ENCODE peak calls at places on chromosome X, in nine cellular contexts. One of them, this sample, is unnamed.

GRCh38 chrX:140733766-140734342 is 24.3 kb downstream of the LINC00632 start:
- DNase-seq in stimulated activated effector memory CD8-positive, alpha-beta T cell treated with anti-CD3 and anti-CD28 coated beads, Interleukin-12 subunit alpha, Interleukin-12 subunit beta, amount 100 ng/mL, for 72 hours: no peak
- DNase-seq in mucosa of descending colon: peak
- DNase-seq in NCI-H1417 treated with DMSO at 0.1 percent for 48 hours: no peak
- DNase-seq in AG09319: no peak
- DNase-seq in HEK293T: peak
- DNase-seq in non-pigmented ciliary epithelial cell: no peak
- DNase-seq in NCI-H345: peak
- DNase-seq in CD8-positive, alpha-beta T cell: no peak
- DNase-seq in this sample: no peak

GRCh38 chrX:70007946-70008345 is 41.8 kb downstream of the AWAT2 start:
- DNase-seq in NCI-H1417 treated with DMSO at 0.1 percent for 48 hours: no peak
- DNase-seq in stimulated activated effector memory CD8-positive, alpha-beta T cell treated with anti-CD3 and anti-CD28 coated beads, Interleukin-12 subunit alpha, Interleukin-12 subunit beta, amount 100 ng/mL, for 72 hours: no peak
- DNase-seq in AG09319: no peak
- DNase-seq in non-pigmented ciliary epithelial cell: no peak
- DNase-seq in HEK293T: no peak
- DNase-seq in CD8-positive, alpha-beta T cell: no peak
- DNase-seq in mucosa of descending colon: no peak
- DNase-seq in NCI-H345: no peak
- DNase-seq in this sample: no peak

GRCh38 chrX:3037218-3037617 is 4.1 kb upstream of the ARSF start:
- DNase-seq in CD8-positive, alpha-beta T cell: no peak
- DNase-seq in NCI-H345: no peak
- DNase-seq in mucosa of descending colon: no peak
- DNase-seq in HEK293T: no peak
- DNase-seq in non-pigmented ciliary epithelial cell: no peak
- DNase-seq in stimulated activated effector memory CD8-positive, alpha-beta T cell treated with anti-CD3 and anti-CD28 coated beads, Interleukin-12 subunit alpha, Interleukin-12 subunit beta, amount 100 ng/mL, for 72 hours: no peak
- DNase-seq in NCI-H1417 treated with DMSO at 0.1 percent for 48 hours: no peak
- DNase-seq in AG09319: no peak
- DNase-seq in this sample: no peak

GRCh38 chrX:30906726-30907125 is 17.7 kb upstream of the TAB3 start:
- DNase-seq in non-pigmented ciliary epithelial cell: peak
- DNase-seq in stimulated activated effector memory CD8-positive, alpha-beta T cell treated with anti-CD3 and anti-CD28 coated beads, Interleukin-12 subunit alpha, Interleukin-12 subunit beta, amount 100 ng/mL, for 72 hours: no peak
- DNase-seq in AG09319: no peak
- DNase-seq in NCI-H345: no peak
- DNase-seq in HEK293T: no peak
- DNase-seq in NCI-H1417 treated with DMSO at 0.1 percent for 48 hours: no peak
- DNase-seq in mucosa of descending colon: no peak
- DNase-seq in CD8-positive, alpha-beta T cell: no peak
- DNase-seq in this sample: no peak

GRCh38 chrX:68762649-68763268 is 66.1 kb upstream of the EFNB1 start:
- DNase-seq in stimulated activated effector memory CD8-positive, alpha-beta T cell treated with anti-CD3 and anti-CD28 coated beads, Interleukin-12 subunit alpha, Interleukin-12 subunit beta, amount 100 ng/mL, for 72 hours: no peak
- DNase-seq in HEK293T: no peak
- DNase-seq in NCI-H1417 treated with DMSO at 0.1 percent for 48 hours: no peak
- DNase-seq in NCI-H345: no peak
- DNase-seq in non-pigmented ciliary epithelial cell: no peak
- DNase-seq in CD8-positive, alpha-beta T cell: no peak
- DNase-seq in AG09319: no peak
- DNase-seq in mucosa of descending colon: peak
- DNase-seq in this sample: no peak

GRCh38 chrX:64150775-64151174 is 54.7 kb downstream of the AMER1 start:
- DNase-seq in HEK293T: no peak
- DNase-seq in stimulated activated effector memory CD8-positive, alpha-beta T cell treated with anti-CD3 and anti-CD28 coated beads, Interleukin-12 subunit alpha, Interleukin-12 subunit beta, amount 100 ng/mL, for 72 hours: no peak
- DNase-seq in AG09319: no peak
- DNase-seq in CD8-positive, alpha-beta T cell: no peak
- DNase-seq in NCI-H345: no peak
- DNase-seq in NCI-H1417 treated with DMSO at 0.1 percent for 48 hours: no peak
- DNase-seq in mucosa of descending colon: no peak
- DNase-seq in non-pigmented ciliary epithelial cell: no peak
- DNase-seq in this sample: no peak

GRCh38 chrX:3803305-3803704 is 89.9 kb upstream of the PRKX start:
- DNase-seq in HEK293T: no peak
- DNase-seq in mucosa of descending colon: no peak
- DNase-seq in non-pigmented ciliary epithelial cell: no peak
- DNase-seq in CD8-positive, alpha-beta T cell: no peak
- DNase-seq in stimulated activated effector memory CD8-positive, alpha-beta T cell treated with anti-CD3 and anti-CD28 coated beads, Interleukin-12 subunit alpha, Interleukin-12 subunit beta, amount 100 ng/mL, for 72 hours: no peak
- DNase-seq in NCI-H345: no peak
- DNase-seq in NCI-H1417 treated with DMSO at 0.1 percent for 48 hours: no peak
- DNase-seq in AG09319: no peak
- DNase-seq in this sample: no peak

GRCh38 chrX:56759736-56760409 is 30.8 kb downstream of the NBDY start:
- DNase-seq in NCI-H345: no peak
- DNase-seq in AG09319: no peak
- DNase-seq in NCI-H1417 treated with DMSO at 0.1 percent for 48 hours: no peak
- DNase-seq in mucosa of descending colon: no peak
- DNase-seq in CD8-positive, alpha-beta T cell: no peak
- DNase-seq in HEK293T: no peak
- DNase-seq in stimulated activated effector memory CD8-positive, alpha-beta T cell treated with anti-CD3 and anti-CD28 coated beads, Interleukin-12 subunit alpha, Interleukin-12 subunit beta, amount 100 ng/mL, for 72 hours: no peak
- DNase-seq in non-pigmented ciliary epithelial cell: no peak
- DNase-seq in this sample: no peak

GRCh38 chrX:66166671-66167070 is 2.6 kb downstream of the HEPH start:
- DNase-seq in non-pigmented ciliary epithelial cell: no peak
- DNase-seq in stimulated activated effector memory CD8-positive, alpha-beta T cell treated with anti-CD3 and anti-CD28 coated beads, Interleukin-12 subunit alpha, Interleukin-12 subunit beta, amount 100 ng/mL, for 72 hours: no peak
- DNase-seq in NCI-H1417 treated with DMSO at 0.1 percent for 48 hours: no peak
- DNase-seq in HEK293T: no peak
- DNase-seq in AG09319: no peak
- DNase-seq in NCI-H345: no peak
- DNase-seq in mucosa of descending colon: no peak
- DNase-seq in CD8-positive, alpha-beta T cell: no peak
- DNase-seq in this sample: no peak

GRCh38 chrX:29903365-29903764 is 312.0 kb upstream of the MAGEB2 start:
- DNase-seq in mucosa of descending colon: no peak
- DNase-seq in NCI-H345: no peak
- DNase-seq in AG09319: no peak
- DNase-seq in HEK293T: no peak
- DNase-seq in CD8-positive, alpha-beta T cell: no peak
- DNase-seq in NCI-H1417 treated with DMSO at 0.1 percent for 48 hours: peak
- DNase-seq in stimulated activated effector memory CD8-positive, alpha-beta T cell treated with anti-CD3 and anti-CD28 coated beads, Interleukin-12 subunit alpha, Interleukin-12 subunit beta, amount 100 ng/mL, for 72 hours: no peak
- DNase-seq in non-pigmented ciliary epithelial cell: no peak
- DNase-seq in this sample: no peak

GRCh38 chrX:38817004-38817703 is 15.9 kb downstream of the MID1IP1 start:
- DNase-seq in NCI-H1417 treated with DMSO at 0.1 percent for 48 hours: no peak
- DNase-seq in CD8-positive, alpha-beta T cell: no peak
- DNase-seq in NCI-H345: no peak
- DNase-seq in HEK293T: no peak
- DNase-seq in non-pigmented ciliary epithelial cell: no peak
- DNase-seq in AG09319: no peak
- DNase-seq in stimulated activated effector memory CD8-positive, alpha-beta T cell treated with anti-CD3 and anti-CD28 coated beads, Interleukin-12 subunit alpha, Interleukin-12 subunit beta, amount 100 ng/mL, for 72 hours: no peak
- DNase-seq in mucosa of descending colon: peak
- DNase-seq in this sample: no peak

GRCh38 chrX:72609313-72609712 is 36.7 kb upstream of the HDAC8 start:
- DNase-seq in non-pigmented ciliary epithelial cell: no peak
- DNase-seq in mucosa of descending colon: no peak
- DNase-seq in CD8-positive, alpha-beta T cell: no peak
- DNase-seq in stimulated activated effector memory CD8-positive, alpha-beta T cell treated with anti-CD3 and anti-CD28 coated beads, Interleukin-12 subunit alpha, Interleukin-12 subunit beta, amount 100 ng/mL, for 72 hours: no peak
- DNase-seq in AG09319: no peak
- DNase-seq in NCI-H345: no peak
- DNase-seq in NCI-H1417 treated with DMSO at 0.1 percent for 48 hours: no peak
- DNase-seq in HEK293T: peak
- DNase-seq in this sample: no peak

GRCh38 chrX:143304518-143304917 is 212.8 kb downstream of the SPANXN3 start:
- DNase-seq in NCI-H345: no peak
- DNase-seq in NCI-H1417 treated with DMSO at 0.1 percent for 48 hours: no peak
- DNase-seq in mucosa of descending colon: no peak
- DNase-seq in non-pigmented ciliary epithelial cell: no peak
- DNase-seq in AG09319: no peak
- DNase-seq in HEK293T: no peak
- DNase-seq in stimulated activated effector memory CD8-positive, alpha-beta T cell treated with anti-CD3 and anti-CD28 coated beads, Interleukin-12 subunit alpha, Interleukin-12 subunit beta, amount 100 ng/mL, for 72 hours: no peak
- DNase-seq in CD8-positive, alpha-beta T cell: no peak
- DNase-seq in this sample: no peak

GRCh38 chrX:113947548-113947947 is 636.3 kb upstream of the HTR2C start:
- DNase-seq in HEK293T: peak
- DNase-seq in AG09319: no peak
- DNase-seq in mucosa of descending colon: peak
- DNase-seq in non-pigmented ciliary epithelial cell: no peak
- DNase-seq in NCI-H1417 treated with DMSO at 0.1 percent for 48 hours: no peak
- DNase-seq in CD8-positive, alpha-beta T cell: no peak
- DNase-seq in NCI-H345: no peak
- DNase-seq in stimulated activated effector memory CD8-positive, alpha-beta T cell treated with anti-CD3 and anti-CD28 coated beads, Interleukin-12 subunit alpha, Interleukin-12 subunit beta, amount 100 ng/mL, for 72 hours: no peak
- DNase-seq in this sample: no peak

GRCh38 chrX:1581132-1581531 is 10.3 kb upstream of the AKAP17A start:
- DNase-seq in CD8-positive, alpha-beta T cell: peak
- DNase-seq in HEK293T: peak
- DNase-seq in stimulated activated effector memory CD8-positive, alpha-beta T cell treated with anti-CD3 and anti-CD28 coated beads, Interleukin-12 subunit alpha, Interleukin-12 subunit beta, amount 100 ng/mL, for 72 hours: peak
- DNase-seq in NCI-H1417 treated with DMSO at 0.1 percent for 48 hours: no peak
- DNase-seq in mucosa of descending colon: peak
- DNase-seq in AG09319: no peak
- DNase-seq in non-pigmented ciliary epithelial cell: no peak
- DNase-seq in NCI-H345: peak
- DNase-seq in this sample: no peak